ENCODE peak calls at places on chromosomes 2 and 18, in ten cellular contexts. V, D, N, J, P, Q, B, Y, T and G are unnamed samples.

GRCh38 chr2:104656496-104657310 is 197.2 kb upstream of the POU3F3 start:
- DNase-seq in V (no peak), D (no peak), N (peak; percentile 1), J (no peak), P (no peak), Q (no peak), B (no peak), Y (no peak), T (no peak), G (no peak)

GRCh38 chr18:10417679-10418078 is 36.8 kb upstream of the APCDD1 start:
- DNase-seq in V (no peak), D (no peak), N (no peak), J (no peak), P (no peak), Q (no peak), B (no peak), Y (no peak), T (no peak), G (no peak)

GRCh38 chr2:9071032-9071431 is 67.5 kb upstream of the MBOAT2 start:
- DNase-seq in V (no peak), D (peak; percentile 55), N (no peak), J (no peak), P (no peak), Q (no peak), B (peak; percentile 99), Y (no peak), T (peak; percentile 42), G (peak; percentile 99)

GRCh38 chr2:27379840-27380625 is 501 bp downstream of the ZNF513 start:
- DNase-seq in V (peak; percentile 40), D (peak; percentile 68), N (no peak), J (peak; percentile 85), P (no peak), Q (peak; percentile 89), B (peak; percentile 35), Y (peak; percentile 81), T (peak; percentile 73), G (no peak)

GRCh38 chr2:146734042-146734715 is 1110.7 kb upstream of the ACVR2A start:
- DNase-seq in V (peak; percentile 22), D (no peak), N (no peak), J (no peak), P (no peak), Q (no peak), B (peak; percentile 39), Y (no peak), T (no peak), G (no peak)

GRCh38 chr2:184326076-184326475 is 272.3 kb upstream of the ZNF804A start:
- DNase-seq in V (no peak), D (no peak), N (no peak), J (no peak), P (no peak), Q (no peak), B (no peak), Y (no peak), T (no peak), G (no peak)

GRCh38 chr2:226215902-226216503 is 583.6 kb downstream of the IRS1 start:
- DNase-seq in V (peak; percentile 56), D (peak; percentile 51), N (no peak), J (peak; percentile 53), P (peak; percentile 25), Q (no peak), B (peak; percentile 21), Y (peak; percentile 57), T (peak; percentile 75), G (no peak)

GRCh38 chr2:6545795-6546194 is 319.9 kb downstream of the CMPK2 start:
- DNase-seq in V (no peak), D (no peak), N (no peak), J (no peak), P (no peak), Q (no peak), B (no peak), Y (no peak), T (no peak), G (peak; percentile 45)

GRCh38 chr2:48145845-48146452 is 239.7 kb upstream of the FBXO11 start:
- DNase-seq in V (no peak), D (peak; percentile 39), N (no peak), J (no peak), P (no peak), Q (no peak), B (no peak), Y (no peak), T (no peak), G (no peak)

GRCh38 chr2:39121523-39122063 is 742 bp upstream of the SOS1 start:
- DNase-seq in V (peak; percentile 37), D (no peak), N (no peak), J (no peak), P (no peak), Q (no peak), B (no peak), Y (no peak), T (no peak), G (no peak)

GRCh38 chr18:78100189-78100588 is 850.5 kb downstream of the GALR1 start:
- DNase-seq in V (no peak), D (no peak), N (no peak), J (no peak), P (no peak), Q (no peak), B (no peak), Y (no peak), T (no peak), G (no peak)

GRCh38 chr18:10928971-10929373 is 220.4 kb downstream of the PIEZO2 start:
- DNase-seq in V (peak; percentile 16), D (no peak), N (no peak), J (no peak), P (no peak), Q (no peak), B (no peak), Y (no peak), T (no peak), G (no peak)

GRCh38 chr2:54570925-54571694 is 115.0 kb downstream of the SPTBN1 start:
- DNase-seq in V (peak; percentile 84), D (peak; percentile 82), N (no peak), J (peak; percentile 66), P (peak; percentile 23), Q (peak; percentile 64), B (peak; percentile 70), Y (no peak), T (peak; percentile 78), G (peak; percentile 82)

GRCh38 chr2:70440621-70441020 is 113.0 kb downstream of the TGFA start:
- DNase-seq in V (no peak), D (no peak), N (no peak), J (no peak), P (no peak), Q (no peak), B (no peak), Y (no peak), T (no peak), G (no peak)

GRCh38 chr2:70443078-70443465 is 110.6 kb downstream of the TGFA start:
- DNase-seq in V (no peak), D (no peak), N (no peak), J (no peak), P (no peak), Q (no peak), B (no peak), Y (no peak), T (no peak), G (no peak)

GRCh38 chr2:70448041-70448440 is 105.6 kb downstream of the TGFA start:
- DNase-seq in V (no peak), D (no peak), N (no peak), J (no peak), P (no peak), Q (no peak), B (no peak), Y (no peak), T (no peak), G (no peak)

GRCh38 chr2:70442301-70443077 is 111.1 kb downstream of the TGFA start:
- DNase-seq in V (no peak), D (no peak), N (no peak), J (no peak), P (no peak), Q (no peak), B (no peak), Y (no peak), T (no peak), G (no peak)

GRCh38 chr2:70443726-70444125 is 109.9 kb downstream of the TGFA start:
- DNase-seq in V (no peak), D (no peak), N (no peak), J (no peak), P (no peak), Q (no peak), B (no peak), Y (no peak), T (no peak), G (no peak)
- H3K27ac ChIP-seq in V (no peak overlapping the region), D (no peak overlapping the region), N (no peak overlapping the region), J (no peak overlapping the region), P (no peak overlapping the region), Q (no peak overlapping the region), B (no peak overlapping the region), Y (no peak overlapping the region), T (no peak overlapping the region), G (peak overlapping the region; percentile 39)

GRCh38 chr2:101829018-101829396 is 131.5 kb downstream of the MAP4K4 start:
- DNase-seq in V (no peak), D (no peak), N (no peak), J (no peak), P (no peak), Q (no peak), B (no peak), Y (no peak), T (no peak), G (no peak)

GRCh38 chr2:101831351-101831865 is 133.9 kb downstream of the MAP4K4 start:
- DNase-seq in V (peak; percentile 77), D (peak; percentile 72), N (peak; percentile 51), J (peak; percentile 56), P (peak; percentile 30), Q (no peak), B (peak; percentile 64), Y (peak; percentile 69), T (peak; percentile 72), G (no peak)

GRCh38 chr2:101829429-101829828 is 131.9 kb downstream of the MAP4K4 start:
- DNase-seq in V (no peak), D (no peak), N (no peak), J (no peak), P (no peak), Q (no peak), B (no peak), Y (no peak), T (no peak), G (no peak)

GRCh38 chr2:101830555-101830954 is 133.0 kb downstream of the MAP4K4 start:
- DNase-seq in V (no peak), D (no peak), N (no peak), J (no peak), P (no peak), Q (no peak), B (peak; percentile 79), Y (no peak), T (no peak), G (no peak)

GRCh38 chr2:101830146-101830545 is 132.6 kb downstream of the MAP4K4 start:
- DNase-seq in V (no peak), D (no peak), N (no peak), J (no peak), P (no peak), Q (no peak), B (no peak), Y (no peak), T (no peak), G (no peak)
- H3K27ac ChIP-seq in V (no peak overlapping the region), D (no peak overlapping the region), N (peak overlapping the region; percentile 30), J (no peak overlapping the region), P (no peak overlapping the region), Q (peak overlapping the region; percentile 18), B (peak overlapping the region; percentile 58), Y (no peak overlapping the region), T (no peak overlapping the region), G (peak overlapping the region; percentile 29)

GRCh38 chr2:239139566-239139965 is 261.3 kb downstream of the HDAC4 start:
- DNase-seq in V (no peak), D (no peak), N (no peak), J (no peak), P (no peak), Q (peak; percentile 63), B (no peak), Y (no peak), T (no peak), G (no peak)
- H3K27ac ChIP-seq in V (no peak overlapping the region), D (no peak overlapping the region), N (no peak overlapping the region), J (no peak overlapping the region), P (no peak overlapping the region), Q (no peak overlapping the region), B (no peak overlapping the region), Y (no peak overlapping the region), T (no peak overlapping the region), G (no peak overlapping the region)

GRCh38 chr2:3148716-3149115 is 228.9 kb downstream of the EIPR1 start:
- DNase-seq in V (no peak), D (no peak), N (no peak), J (no peak), P (no peak), Q (no peak), B (no peak), Y (no peak), T (no peak), G (no peak)
- H3K27ac ChIP-seq in V (peak overlapping the region; percentile 17), D (no peak overlapping the region), N (no peak overlapping the region), J (no peak overlapping the region), P (no peak overlapping the region), Q (no peak overlapping the region), B (no peak overlapping the region), Y (no peak overlapping the region), T (no peak overlapping the region), G (no peak overlapping the region)